ENCODE peak calls at places on chromosomes 1 and 21, in six cellular contexts. W, K, J, Q, I and A are unnamed samples. For H3F3A, the result is how much of the 10 kb centered on the place peaks cover.

GRCh38 chr1:222251813-222252212 is 296.1 kb downstream of the HHIPL2 start:
- DNase-seq in W (no peak), K (no peak), J (no peak), Q (no peak), I (no peak), A (no peak)

GRCh38 chr1:162699366-162699765 is 67.1 kb downstream of the DDR2 start:
- DNase-seq in W (no peak), K (no peak), J (no peak), Q (no peak), I (no peak), A (no peak)

GRCh38 chr1:191662746-191663145 is 495.5 kb upstream of the RGS18 start:
- DNase-seq in W (no peak), K (no peak), J (no peak), Q (no peak), I (no peak), A (no peak)

GRCh38 chr1:229156819-229157218 is 114.1 kb upstream of the RAB4A start:
- DNase-seq in W (peak), K (peak), J (no peak), Q (peak), I (peak), A (peak)

GRCh38 chr1:184804220-184804619 is 49.6 kb upstream of the EDEM3 start:
- DNase-seq in W (no peak), K (no peak), J (no peak), Q (peak), I (no peak), A (no peak)

GRCh38 chr1:223230161-223230881 is 87.3 kb upstream of the TLR5 start:
- DNase-seq in W (no peak), K (peak), J (no peak), Q (peak), I (no peak), A (no peak)

GRCh38 chr1:156357977-156358376 is 11.0 kb upstream of the RHBG start:
- DNase-seq in W (no peak), K (no peak), J (no peak), Q (no peak), I (no peak), A (no peak)

GRCh38 chr1:188958461-188959115 is 1519.1 kb downstream of the BRINP3 start:
- DNase-seq in W (peak), K (no peak), J (no peak), Q (no peak), I (no peak), A (no peak)

GRCh38 chr1:7390604-7391000 is 380.5 kb upstream of the VAMP3 start:
- DNase-seq in W (no peak), K (no peak), J (no peak), Q (no peak), I (no peak), A (no peak)

GRCh38 chr1:7388141-7388487 is 383.0 kb upstream of the VAMP3 start:
- DNase-seq in W (no peak), K (no peak), J (no peak), Q (no peak), I (peak), A (no peak)

GRCh38 chr1:7389786-7390603 is 381.1 kb upstream of the VAMP3 start:
- DNase-seq in W (no peak), K (no peak), J (no peak), Q (peak), I (peak), A (no peak)

GRCh38 chr1:7388488-7389185 is 382.5 kb upstream of the VAMP3 start:
- DNase-seq in W (no peak), K (peak), J (no peak), Q (peak), I (peak), A (no peak)

GRCh38 chr1:7389201-7389785 is 381.8 kb upstream of the VAMP3 start:
- DNase-seq in W (no peak), K (peak), J (no peak), Q (no peak), I (peak), A (no peak)
- TF ChIP-seq EZH2phosphoT487 in W (no peak), K (no peak), J (no peak), Q (no peak), I (no peak), A (no peak)

DNA sequence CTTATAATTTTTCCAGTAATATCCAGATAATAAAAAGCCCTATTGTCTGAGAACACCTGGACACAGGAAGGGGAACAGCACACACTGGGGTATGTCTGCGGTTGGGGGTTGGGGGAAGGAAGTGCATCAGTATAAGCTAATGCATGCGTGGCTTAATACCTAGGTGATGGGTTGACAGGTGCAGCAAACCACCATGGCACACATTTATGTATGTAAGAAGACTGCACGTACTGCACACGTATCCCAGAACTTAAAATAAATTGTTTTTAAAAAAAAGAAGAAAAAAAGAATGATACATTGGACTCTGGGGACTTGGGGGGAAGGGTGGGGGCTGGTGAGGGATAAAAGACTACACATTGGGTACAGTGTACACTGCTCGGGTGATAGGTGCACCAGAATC is 144.9 kb upstream of the C1orf174 start:
- DNase-seq in W (no peak), K (no peak), J (no peak), Q (no peak), I (no peak), A (no peak)
- H3F3A ChIP-seq in W (under half), K (under half), J (under half), Q (under half), I (under half), A (under half)

GRCh38 chr1:43934986-43935324 is 1.4 kb downstream of the ARTN start:
- DNase-seq in W (no peak), K (no peak), J (no peak), Q (no peak), I (no peak), A (no peak)

GRCh38 chr1:43934279-43934985 is 831 bp downstream of the ARTN start:
- DNase-seq in W (peak), K (peak), J (peak), Q (peak), I (peak), A (peak)

GRCh38 chr1:43937179-43937865 is 3.7 kb downstream of the ARTN start:
- DNase-seq in W (no peak), K (no peak), J (no peak), Q (peak), I (no peak), A (no peak)

GRCh38 chr1:43936470-43937151 is 3.0 kb downstream of the ARTN start:
- DNase-seq in W (peak), K (peak), J (no peak), Q (peak), I (peak), A (peak)

GRCh38 chr1:43935711-43936427 is 2.3 kb downstream of the ARTN start:
- DNase-seq in W (peak), K (no peak), J (no peak), Q (peak), I (no peak), A (no peak)
- TF ChIP-seq EZH2phosphoT487 in W (no peak), K (no peak), J (no peak), Q (no peak), I (no peak), A (no peak)

DNA sequence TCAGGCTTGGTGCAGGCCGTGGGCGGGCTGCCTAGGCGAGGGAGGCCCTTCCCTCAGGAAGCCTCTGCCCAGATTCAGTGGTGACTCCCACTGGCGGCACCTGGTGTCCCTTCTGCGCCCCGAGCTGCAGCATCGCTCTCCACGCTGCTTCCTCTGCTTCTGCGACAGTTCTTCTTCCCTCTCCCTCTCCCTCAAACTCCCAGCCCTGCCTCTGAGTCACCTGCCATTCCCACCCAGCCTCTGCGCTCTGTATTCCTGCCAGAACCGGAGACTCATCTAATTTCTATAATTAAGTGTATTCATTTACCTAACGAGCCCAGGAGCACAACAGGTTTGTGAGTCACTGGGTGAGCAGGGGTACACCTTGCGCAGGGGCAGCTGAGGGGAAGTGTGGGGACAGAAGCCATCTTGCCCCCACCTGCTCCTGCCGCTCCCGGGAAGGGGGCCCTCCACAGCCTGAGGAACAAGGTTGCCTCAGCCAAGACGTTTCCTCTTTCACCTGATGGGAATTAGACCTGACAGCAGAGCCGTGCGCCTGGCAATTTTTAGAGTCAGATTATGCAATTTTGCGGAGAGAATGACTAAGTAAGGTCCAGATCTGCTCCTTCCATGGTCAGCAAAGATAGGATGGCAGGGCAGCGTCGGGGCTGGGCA is 19.4 kb downstream of the KCNC4 start:
- DNase-seq in W (peak), K (no peak), J (no peak), Q (no peak), I (peak), A (no peak)
- H3F3A ChIP-seq in W (under half), K (under half), J (under half), Q (under half), I (under half), A (under half)

DNA sequence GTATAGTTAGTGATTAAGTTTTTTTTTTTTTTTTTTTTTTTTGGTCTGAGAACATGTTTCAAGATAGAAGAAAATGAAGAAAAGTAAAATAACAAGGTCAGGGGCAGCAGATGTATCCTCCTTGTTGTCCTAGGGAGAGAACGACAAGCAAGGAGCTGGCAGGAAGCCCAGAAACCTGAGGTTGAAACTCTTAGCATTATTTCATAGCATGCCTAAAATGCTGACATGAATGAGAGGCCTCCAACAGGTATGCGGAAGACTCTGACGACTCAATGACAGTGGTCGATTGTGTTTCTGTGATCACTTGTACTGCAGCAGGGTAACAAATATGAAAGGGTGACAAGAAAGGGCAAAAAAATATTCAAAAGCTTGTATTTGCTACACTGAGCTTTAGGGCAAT is 415.9 kb downstream of the PLA2G4A start:
- DNase-seq in W (peak), K (no peak), J (peak), Q (peak), I (no peak), A (no peak)
- TF ChIP-seq EZH2phosphoT487 in W (no peak), K (no peak), J (no peak), Q (no peak), I (no peak), A (no peak)

GRCh38 chr1:35190784-35191183 is 2.2 kb downstream of the SFPQ start:
- DNase-seq in W (no peak), K (peak), J (no peak), Q (no peak), I (no peak), A (no peak)

GRCh38 chr1:35185200-35185599 is 7.7 kb downstream of the SFPQ start:
- DNase-seq in W (no peak), K (no peak), J (no peak), Q (no peak), I (no peak), A (no peak)

GRCh38 chr1:35186239-35186638 is 6.7 kb downstream of the SFPQ start:
- DNase-seq in W (no peak), K (no peak), J (no peak), Q (no peak), I (no peak), A (no peak)

GRCh38 chr1:35188578-35189392 is 4.2 kb downstream of the SFPQ start:
- DNase-seq in W (no peak), K (no peak), J (no peak), Q (no peak), I (no peak), A (no peak)

GRCh38 chr1:35187816-35188342 is 5.1 kb downstream of the SFPQ start:
- DNase-seq in W (no peak), K (no peak), J (no peak), Q (no peak), I (no peak), A (no peak)
- H3F3A ChIP-seq in W (half or more), K (half or more), J (under half), Q (under half), I (under half), A (half or more)

GRCh38 chr1:71417421-71417820 is 336.6 kb upstream of the ZRANB2 start:
- DNase-seq in W (no peak), K (no peak), J (no peak), Q (no peak), I (no peak), A (no peak)
- TF ChIP-seq EZH2phosphoT487 in W (no peak), K (no peak), J (no peak), Q (no peak), I (no peak), A (no peak)

DNA sequence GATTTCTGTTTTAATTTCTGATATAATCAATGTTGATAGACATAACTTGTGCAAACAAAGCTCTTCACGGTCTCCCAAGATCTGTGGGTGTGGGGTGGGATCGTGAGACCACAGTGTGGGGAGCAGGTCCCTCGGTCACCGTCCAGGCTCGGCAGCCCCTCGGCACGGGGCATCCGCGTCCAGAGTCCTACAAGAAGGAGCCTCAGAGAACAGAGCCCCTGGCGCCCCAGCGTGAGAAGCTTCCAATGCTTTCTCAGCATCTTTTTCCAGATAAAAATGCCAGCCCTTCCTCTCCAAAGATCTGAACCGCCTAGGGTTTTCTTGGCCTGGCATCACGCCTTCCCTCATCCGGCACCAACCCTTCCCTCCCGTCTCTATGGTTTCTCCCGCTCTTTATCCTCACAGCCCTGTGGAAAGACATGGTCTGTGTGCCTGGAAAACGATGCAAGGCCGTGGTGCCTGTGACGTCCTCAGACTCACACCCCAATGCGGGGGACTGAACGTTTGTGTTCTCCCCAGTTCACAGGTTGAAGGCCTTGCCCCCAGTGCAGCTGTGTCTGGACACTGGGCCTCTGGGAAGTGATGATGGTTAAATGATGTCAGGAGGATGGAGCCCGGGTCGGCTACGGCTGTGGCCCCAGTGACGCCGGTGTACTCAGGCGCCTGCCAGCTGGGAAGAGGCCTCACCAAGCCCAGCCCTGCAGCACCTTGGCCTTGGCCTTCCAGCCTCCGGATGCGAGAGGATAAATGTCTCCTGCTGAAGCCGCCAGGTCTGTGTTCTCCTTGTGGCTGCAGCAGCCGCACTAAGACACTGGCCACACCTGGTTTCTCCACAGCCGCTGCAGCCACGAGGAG is 45.9 kb upstream of the COL6A2 start:
- DNase-seq in W (no peak), K (peak), J (no peak), Q (no peak), I (no peak), A (no peak)
- H3F3A ChIP-seq in W (under half), K (under half), J (under half), Q (under half), I (under half), A (under half)

DNA sequence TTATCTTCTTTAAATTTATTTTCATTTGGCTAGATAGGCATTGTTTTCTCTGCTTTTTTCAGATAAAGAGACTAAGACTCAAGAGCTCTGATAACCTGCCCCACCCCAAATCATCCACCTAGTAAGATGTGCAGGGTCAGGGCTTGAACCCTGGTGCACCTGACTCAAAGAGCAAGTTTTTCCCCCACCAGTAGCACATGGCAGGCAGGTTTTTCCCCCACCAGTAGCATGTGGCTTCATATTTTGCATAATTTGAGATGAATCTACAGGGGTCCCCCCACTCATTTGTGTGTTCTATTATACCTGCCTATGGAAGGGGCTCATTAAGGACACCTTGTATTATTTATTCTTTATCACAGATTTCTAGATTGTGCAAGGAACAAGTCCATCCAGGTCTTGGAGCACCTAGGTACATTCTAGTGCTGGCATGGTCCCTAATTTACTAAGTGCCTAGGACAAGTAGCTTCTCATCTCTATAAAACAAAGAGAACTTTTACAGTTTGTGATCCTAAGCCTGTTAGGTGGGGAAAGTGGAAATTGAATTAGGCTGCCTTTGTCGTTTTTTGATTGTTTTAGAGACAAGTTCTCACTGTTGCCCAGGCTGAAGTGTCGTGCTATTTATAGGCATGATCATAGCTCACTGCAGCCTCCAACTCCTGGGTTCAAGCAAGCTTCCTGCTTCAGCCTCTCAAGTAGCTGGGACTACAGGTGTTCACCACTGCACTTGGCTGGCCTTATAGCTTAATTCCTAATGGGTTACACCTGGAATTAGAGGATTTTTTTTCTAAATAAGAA is 13.2 kb upstream of the CTSE start:
- DNase-seq in W (no peak), K (no peak), J (peak), Q (no peak), I (no peak), A (no peak)
- TF ChIP-seq EZH2phosphoT487 in W (no peak), K (no peak), J (no peak), Q (no peak), I (no peak), A (no peak)

GRCh38 chr1:43533615-43534014 is 2.9 kb downstream of the PTPRF start:
- DNase-seq in W (no peak), K (no peak), J (no peak), Q (no peak), I (no peak), A (no peak)
- H3F3A ChIP-seq in W (under half), K (under half), J (under half), Q (under half), I (under half), A (under half)